ENCODE peak calls at places on chromosome 16, in five cellular contexts. One of them, this sample, is unnamed.

GRCh38 chr16:89277641-89278341 is 60.3 kb downstream of the ZNF778 start:
- DNase-seq in BJ: no peak
- DNase-seq in fibroblast of the aortic adventitia: no peak
- DNase-seq in foreskin fibroblast: no peak
- DNase-seq in body of pancreas: no peak
- DNase-seq in this sample: no peak

GRCh38 chr16:68179196-68179795 is 56.6 kb downstream of the ESRP2 start:
- DNase-seq in BJ: no peak
- DNase-seq in fibroblast of the aortic adventitia: peak
- DNase-seq in foreskin fibroblast: no peak
- DNase-seq in body of pancreas: no peak
- DNase-seq in this sample: no peak

GRCh38 chr16:50547340-50547865 is 793 bp upstream of the NKD1 start:
- DNase-seq in BJ: no peak
- DNase-seq in fibroblast of the aortic adventitia: no peak
- DNase-seq in foreskin fibroblast: no peak
- DNase-seq in body of pancreas: peak
- DNase-seq in this sample: peak

GRCh38 chr16:68345351-68345810 is 34.6 kb downstream of the PRMT7 start:
- DNase-seq in BJ: no peak
- DNase-seq in fibroblast of the aortic adventitia: peak
- DNase-seq in foreskin fibroblast: no peak
- DNase-seq in body of pancreas: no peak
- DNase-seq in this sample: no peak

GRCh38 chr16:77782694-77783093 is 5.7 kb upstream of the VAT1L start:
- DNase-seq in BJ: no peak
- DNase-seq in fibroblast of the aortic adventitia: peak
- DNase-seq in foreskin fibroblast: no peak
- DNase-seq in body of pancreas: no peak
- DNase-seq in this sample: no peak

GRCh38 chr16:73739049-73739769 is 557.4 kb upstream of the PSMD7 start:
- DNase-seq in BJ: no peak
- DNase-seq in fibroblast of the aortic adventitia: no peak
- DNase-seq in foreskin fibroblast: no peak
- DNase-seq in body of pancreas: no peak
- DNase-seq in this sample: no peak

GRCh38 chr16:85746431-85747227 is 4.3 kb downstream of the C16orf74 start:
- DNase-seq in BJ: no peak
- DNase-seq in fibroblast of the aortic adventitia: peak
- DNase-seq in foreskin fibroblast: peak
- DNase-seq in body of pancreas: peak
- DNase-seq in this sample: peak

GRCh38 chr16:10080031-10080772 is 102.0 kb downstream of the GRIN2A start:
- DNase-seq in BJ: peak
- DNase-seq in fibroblast of the aortic adventitia: peak
- DNase-seq in foreskin fibroblast: peak
- DNase-seq in body of pancreas: peak
- DNase-seq in this sample: peak

GRCh38 chr16:74825941-74826340 is 51.3 kb upstream of the FA2H start:
- DNase-seq in BJ: no peak
- DNase-seq in fibroblast of the aortic adventitia: no peak
- DNase-seq in foreskin fibroblast: no peak
- DNase-seq in body of pancreas: no peak
- DNase-seq in this sample: no peak

GRCh38 chr16:22323173-22323997 is 26.2 kb downstream of the POLR3E start:
- DNase-seq in BJ: no peak
- DNase-seq in fibroblast of the aortic adventitia: no peak
- DNase-seq in foreskin fibroblast: no peak
- DNase-seq in body of pancreas: no peak
- DNase-seq in this sample: no peak

GRCh38 chr16:13969711-13970110 is 49.8 kb downstream of the ERCC4 start:
- DNase-seq in BJ: no peak
- DNase-seq in fibroblast of the aortic adventitia: no peak
- DNase-seq in foreskin fibroblast: no peak
- DNase-seq in body of pancreas: no peak
- DNase-seq in this sample: no peak

GRCh38 chr16:57528499-57529323 is 7.7 kb downstream of the CCDC102A start:
- DNase-seq in BJ: no peak
- DNase-seq in fibroblast of the aortic adventitia: no peak
- DNase-seq in foreskin fibroblast: no peak
- DNase-seq in body of pancreas: no peak
- DNase-seq in this sample: no peak

GRCh38 chr16:46918905-46919792 is 35.0 kb downstream of the GPT2 start:
- DNase-seq in BJ: no peak
- DNase-seq in fibroblast of the aortic adventitia: no peak
- DNase-seq in foreskin fibroblast: no peak
- DNase-seq in body of pancreas: peak
- DNase-seq in this sample: no peak

GRCh38 chr16:57244463-57244766 is 644 bp upstream of the ARL2BP start:
- DNase-seq in BJ: no peak
- DNase-seq in fibroblast of the aortic adventitia: no peak
- DNase-seq in foreskin fibroblast: no peak
- DNase-seq in body of pancreas: no peak
- DNase-seq in this sample: no peak

GRCh38 chr16:89972244-89973234 is 24.0 kb downstream of the DEF8 start:
- DNase-seq in BJ: peak
- DNase-seq in fibroblast of the aortic adventitia: peak
- DNase-seq in foreskin fibroblast: peak
- DNase-seq in body of pancreas: peak
- DNase-seq in this sample: peak

GRCh38 chr16:87582221-87582965 is 19.9 kb upstream of the JPH3 start:
- DNase-seq in BJ: peak
- DNase-seq in fibroblast of the aortic adventitia: peak
- DNase-seq in foreskin fibroblast: peak
- DNase-seq in body of pancreas: no peak
- DNase-seq in this sample: no peak

GRCh38 chr16:25052530-25052929 is 37.4 kb upstream of the ARHGAP17 start:
- DNase-seq in BJ: no peak
- DNase-seq in fibroblast of the aortic adventitia: no peak
- DNase-seq in foreskin fibroblast: no peak
- DNase-seq in body of pancreas: peak
- DNase-seq in this sample: no peak

GRCh38 chr16:83059237-83059636 is 432.5 kb downstream of the CDH13 start:
- DNase-seq in BJ: no peak
- DNase-seq in fibroblast of the aortic adventitia: no peak
- DNase-seq in foreskin fibroblast: no peak
- DNase-seq in body of pancreas: no peak
- DNase-seq in this sample: no peak

GRCh38 chr16:3171855-3172593 is 16.0 kb upstream of the OR1F1 start:
- DNase-seq in BJ: no peak
- DNase-seq in fibroblast of the aortic adventitia: no peak
- DNase-seq in foreskin fibroblast: no peak
- DNase-seq in body of pancreas: no peak
- DNase-seq in this sample: no peak

GRCh38 chr16:31477220-31478216 is 5.4 kb upstream of the SLC5A2 start:
- DNase-seq in BJ: no peak
- DNase-seq in fibroblast of the aortic adventitia: no peak
- DNase-seq in foreskin fibroblast: no peak
- DNase-seq in body of pancreas: peak
- DNase-seq in this sample: no peak

GRCh38 chr16:88306860-88307545 is 75.8 kb upstream of the ZNF469 start:
- DNase-seq in BJ: peak
- DNase-seq in fibroblast of the aortic adventitia: peak
- DNase-seq in foreskin fibroblast: peak
- DNase-seq in body of pancreas: no peak
- DNase-seq in this sample: no peak

GRCh38 chr16:75459691-75460090 is 4.8 kb downstream of the TMEM170A start:
- DNase-seq in BJ: no peak
- DNase-seq in fibroblast of the aortic adventitia: no peak
- DNase-seq in foreskin fibroblast: no peak
- DNase-seq in body of pancreas: no peak
- DNase-seq in this sample: no peak

GRCh38 chr16:68934402-68934801 is 91.1 kb downstream of the TANGO6 start:
- DNase-seq in BJ: no peak
- DNase-seq in fibroblast of the aortic adventitia: no peak
- DNase-seq in foreskin fibroblast: no peak
- DNase-seq in body of pancreas: no peak
- DNase-seq in this sample: no peak

GRCh38 chr16:67148221-67148620 is 2.6 kb downstream of the B3GNT9 start:
- DNase-seq in BJ: no peak
- DNase-seq in fibroblast of the aortic adventitia: no peak
- DNase-seq in foreskin fibroblast: no peak
- DNase-seq in body of pancreas: no peak
- DNase-seq in this sample: no peak

GRCh38 chr16:67150833-67151396 is at the start of gene B3GNT9:
- DNase-seq in BJ: no peak
- DNase-seq in fibroblast of the aortic adventitia: peak
- DNase-seq in foreskin fibroblast: peak
- DNase-seq in body of pancreas: peak
- DNase-seq in this sample: no peak

GRCh38 chr16:67148656-67149275 is 2.0 kb downstream of the B3GNT9 start:
- DNase-seq in BJ: no peak
- DNase-seq in fibroblast of the aortic adventitia: no peak
- DNase-seq in foreskin fibroblast: no peak
- DNase-seq in body of pancreas: no peak
- DNase-seq in this sample: no peak

GRCh38 chr16:67150058-67150832 is 553 bp downstream of the B3GNT9 start:
- DNase-seq in BJ: no peak
- DNase-seq in fibroblast of the aortic adventitia: peak
- DNase-seq in foreskin fibroblast: peak
- DNase-seq in body of pancreas: peak
- DNase-seq in this sample: no peak

GRCh38 chr16:67149276-67150057 is 1.3 kb downstream of the B3GNT9 start:
- DNase-seq in BJ: no peak
- DNase-seq in fibroblast of the aortic adventitia: no peak
- DNase-seq in foreskin fibroblast: no peak
- DNase-seq in body of pancreas: no peak
- DNase-seq in this sample: no peak
- TF ChIP-seq CTCF in BJ: no peak
- TF ChIP-seq CTCF in fibroblast of the aortic adventitia: no peak
- TF ChIP-seq CTCF in foreskin fibroblast: no peak
- TF ChIP-seq CTCF in body of pancreas: no peak
- TF ChIP-seq CTCF in this sample: no peak

DNA sequence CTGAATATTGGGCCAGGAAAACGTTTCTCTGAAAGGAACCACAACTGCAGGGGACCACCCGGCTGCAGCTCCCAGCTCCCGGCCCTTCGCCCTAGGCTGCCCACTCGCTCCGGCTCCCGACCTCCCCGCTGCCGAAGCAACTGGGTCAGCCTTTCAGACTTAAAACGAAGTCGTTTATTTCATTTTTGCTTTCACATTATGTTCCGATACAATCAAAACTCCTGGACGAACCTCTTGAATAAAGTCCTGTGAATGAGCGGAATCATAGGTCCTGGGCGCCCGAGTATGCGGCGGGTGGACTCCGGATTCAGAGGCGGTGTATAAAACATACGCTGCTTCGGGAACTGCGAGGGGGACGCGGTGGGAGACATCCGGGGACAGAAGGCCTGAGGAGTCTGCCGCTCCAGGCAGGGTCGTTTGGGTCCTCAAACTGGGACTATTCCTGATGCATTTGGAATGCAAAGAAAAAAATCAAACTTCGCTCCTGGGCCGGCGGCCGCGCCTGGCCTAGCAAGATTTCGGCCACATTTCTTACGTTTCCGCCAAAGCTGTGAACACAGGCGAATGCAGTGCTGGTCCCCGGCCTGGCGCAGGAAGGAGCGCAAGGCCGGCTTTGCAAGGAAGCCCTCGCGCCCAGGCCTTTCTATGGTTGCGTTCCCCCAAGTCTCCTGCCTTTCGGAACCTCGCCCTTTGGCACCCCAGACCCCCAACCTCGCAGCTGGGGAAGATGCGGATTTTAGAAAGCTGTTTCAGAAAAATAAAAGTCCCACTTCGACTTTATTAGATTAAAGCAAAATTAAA is 3.7 kb downstream of the CBLN1 start:
- DNase-seq in BJ: no peak
- DNase-seq in fibroblast of the aortic adventitia: no peak
- DNase-seq in foreskin fibroblast: peak
- DNase-seq in body of pancreas: no peak
- DNase-seq in this sample: no peak
- H3K4me3 ChIP-seq in BJ: no peak
- H3K4me3 ChIP-seq in fibroblast of the aortic adventitia: no peak
- H3K4me3 ChIP-seq in foreskin fibroblast: no peak
- H3K4me3 ChIP-seq in body of pancreas: no peak
- H3K4me3 ChIP-seq in this sample: no peak

DNA sequence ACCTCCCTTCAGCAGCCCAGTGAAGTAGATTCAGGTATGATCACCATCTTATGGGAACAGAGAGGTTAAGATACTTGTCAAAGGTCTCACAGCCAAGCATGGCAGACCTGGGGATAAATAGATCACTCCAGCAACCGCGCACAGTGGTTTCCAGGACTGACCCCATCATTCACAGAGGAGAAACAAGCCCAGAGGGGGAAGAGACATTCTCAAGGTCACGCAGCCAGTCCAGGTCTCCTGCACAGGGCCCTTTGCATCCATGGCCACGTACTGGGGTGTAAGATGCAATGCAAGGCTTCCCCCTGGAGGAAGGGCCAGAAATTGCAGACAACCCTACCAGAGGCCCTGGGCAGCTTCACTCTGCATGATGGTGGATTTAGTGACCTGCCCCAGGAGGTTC is 19.9 kb downstream of the TLE7 start:
- DNase-seq in BJ: no peak
- DNase-seq in fibroblast of the aortic adventitia: no peak
- DNase-seq in foreskin fibroblast: no peak
- DNase-seq in body of pancreas: no peak
- DNase-seq in this sample: peak
- TF ChIP-seq CTCF in BJ: peak
- TF ChIP-seq CTCF in fibroblast of the aortic adventitia: peak
- TF ChIP-seq CTCF in foreskin fibroblast: peak
- TF ChIP-seq CTCF in body of pancreas: peak
- TF ChIP-seq CTCF in this sample: peak

GRCh38 chr16:81543571-81543970 is 99.0 kb downstream of the CMIP start:
- DNase-seq in BJ: no peak
- DNase-seq in fibroblast of the aortic adventitia: peak
- DNase-seq in foreskin fibroblast: no peak
- DNase-seq in body of pancreas: no peak
- DNase-seq in this sample: no peak
- H3K4me3 ChIP-seq in BJ: no peak
- H3K4me3 ChIP-seq in fibroblast of the aortic adventitia: no peak
- H3K4me3 ChIP-seq in foreskin fibroblast: no peak
- H3K4me3 ChIP-seq in body of pancreas: no peak
- H3K4me3 ChIP-seq in this sample: no peak

GRCh38 chr16:1344499-1344898 is 7.2 kb downstream of the TSR3 start:
- DNase-seq in BJ: no peak
- DNase-seq in fibroblast of the aortic adventitia: no peak
- DNase-seq in foreskin fibroblast: no peak
- DNase-seq in body of pancreas: no peak
- DNase-seq in this sample: no peak

GRCh38 chr16:1346422-1347285 is 5.0 kb downstream of the TSR3 start:
- DNase-seq in BJ: no peak
- DNase-seq in fibroblast of the aortic adventitia: no peak
- DNase-seq in foreskin fibroblast: no peak
- DNase-seq in body of pancreas: no peak
- DNase-seq in this sample: no peak

GRCh38 chr16:1345087-1345486 is 6.6 kb downstream of the TSR3 start:
- DNase-seq in BJ: no peak
- DNase-seq in fibroblast of the aortic adventitia: no peak
- DNase-seq in foreskin fibroblast: no peak
- DNase-seq in body of pancreas: no peak
- DNase-seq in this sample: no peak

GRCh38 chr16:1347286-1347855 is 4.3 kb downstream of the TSR3 start:
- DNase-seq in BJ: no peak
- DNase-seq in fibroblast of the aortic adventitia: no peak
- DNase-seq in foreskin fibroblast: no peak
- DNase-seq in body of pancreas: no peak
- DNase-seq in this sample: no peak

GRCh38 chr16:1345651-1346421 is 5.8 kb downstream of the TSR3 start:
- DNase-seq in BJ: no peak
- DNase-seq in fibroblast of the aortic adventitia: no peak
- DNase-seq in foreskin fibroblast: no peak
- DNase-seq in body of pancreas: no peak
- DNase-seq in this sample: no peak
- TF ChIP-seq CTCF in BJ: no peak
- TF ChIP-seq CTCF in fibroblast of the aortic adventitia: no peak
- TF ChIP-seq CTCF in foreskin fibroblast: no peak
- TF ChIP-seq CTCF in body of pancreas: no peak
- TF ChIP-seq CTCF in this sample: no peak

GRCh38 chr16:84477661-84478060 is 26.8 kb downstream of the MEAK7 start:
- DNase-seq in BJ: no peak
- DNase-seq in fibroblast of the aortic adventitia: no peak
- DNase-seq in foreskin fibroblast: no peak
- DNase-seq in body of pancreas: no peak
- DNase-seq in this sample: no peak
- H3K4me3 ChIP-seq in BJ: no peak
- H3K4me3 ChIP-seq in fibroblast of the aortic adventitia: no peak
- H3K4me3 ChIP-seq in foreskin fibroblast: no peak
- H3K4me3 ChIP-seq in body of pancreas: no peak
- H3K4me3 ChIP-seq in this sample: no peak